ENCODE peak calls at places on chromosomes 7 and 10, in ten cellular contexts. S is progenitor cell of endocrine pancreas, Q is BE2C, N is psoas muscle, E is GM06990, D is kidney epithelial cell, C is HCT116, P is AG09319, G is coronary artery, O is AG04449. Y is an unnamed sample.

GRCh38 chr10:79985481-79986072 is 36.7 kb upstream of the SFTPD start:
- DNase-seq in C (no peak), S (no peak), E (no peak), D (no peak), N (no peak), P (no peak), G (no peak), O (no peak), Q (no peak), Y (no peak)

GRCh38 chr10:110498982-110499795 is 1.5 kb downstream of the DUSP5 start:
- DNase-seq in O (no peak), D (no peak), G (no peak), S (no peak), P (no peak), N (no peak), E (peak; percentile 69), Q (peak; percentile 39), C (no peak), Y (no peak)

GRCh38 chr7:134421998-134422397 is 36.9 kb downstream of the AKR1B1 start:
- DNase-seq in N (no peak), D (no peak), Q (no peak), S (no peak), C (no peak), E (no peak), O (no peak), G (no peak), P (no peak), Y (no peak)

GRCh38 chr7:55252386-55252785 is 112.8 kb upstream of the LANCL2 start:
- DNase-seq in D (no peak), E (no peak), C (no peak), P (no peak), S (no peak), O (no peak), N (no peak), G (peak; percentile 47), Q (no peak), Y (no peak)

GRCh38 chr7:70693690-70694356 is 438.1 kb upstream of the GALNT17 start:
- DNase-seq in C (no peak), D (no peak), P (no peak), E (peak; percentile 84), S (peak; percentile 57), N (peak; percentile 95), Q (peak; percentile 76), G (peak; percentile 83), O (no peak), Y (no peak)

GRCh38 chr10:79074732-79075131 is 6.0 kb downstream of the ZMIZ1 start:
- DNase-seq in D (no peak), P (no peak), S (no peak), C (no peak), G (no peak), N (no peak), Q (no peak), O (no peak), E (no peak), Y (peak; percentile 85)

GRCh38 chr10:131885391-131886165 is 15.2 kb upstream of the PPP2R2D start:
- DNase-seq in N (peak; percentile 89), S (peak; percentile 83), Q (peak; percentile 80), E (peak; percentile 67), G (no peak), C (no peak), P (no peak), D (no peak), O (no peak), Y (peak; percentile 86)

GRCh38 chr7:3244241-3244814 is 56.7 kb upstream of the SDK1 start:
- DNase-seq in O (no peak), S (no peak), Q (no peak), C (peak; percentile 47), D (peak; percentile 82), E (no peak), G (no peak), P (peak; percentile 11), N (no peak), Y (no peak)

GRCh38 chr7:29243777-29244655 is 49.4 kb downstream of the CHN2 start:
- DNase-seq in G (no peak), O (no peak), N (no peak), D (no peak), Q (no peak), P (no peak), C (peak; percentile 29), S (no peak), E (peak; percentile 13), Y (no peak)
- TF ChIP-seq CTCF in G (no peak), O (no peak), N (no peak), D (peak; percentile 14), Q (peak; percentile 33), P (no peak), C (peak; percentile 62), S (peak; percentile 18), E (peak; percentile 54), Y (no peak)

DNA sequence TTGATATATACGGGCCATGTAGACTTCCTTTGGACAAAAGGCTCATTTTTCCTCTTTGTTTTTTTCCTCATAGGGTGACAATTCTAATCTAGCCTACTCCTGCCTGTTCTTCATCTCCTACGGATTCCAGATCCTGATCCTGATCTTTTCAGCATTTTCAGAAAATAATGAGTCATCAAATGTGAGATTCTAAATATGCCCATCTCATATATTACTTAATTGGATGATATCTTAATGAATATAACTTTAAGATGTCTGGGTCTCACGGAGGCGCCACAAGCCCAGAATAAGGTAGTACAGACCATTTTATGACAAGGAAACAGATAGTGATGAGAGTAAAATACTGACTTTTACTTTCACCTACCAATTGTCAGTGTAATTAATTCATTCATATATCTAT is 11.4 kb downstream of the ABCC2 start:
- DNase-seq in C (no peak), P (no peak), D (no peak), G (no peak), E (no peak), N (no peak), S (no peak), O (no peak), Q (no peak), Y (no peak)
- TF ChIP-seq CTCF in C (no peak), P (no peak), D (no peak), G (no peak), E (no peak), N (no peak), S (no peak), O (no peak), Q (no peak), Y (no peak)

GRCh38 chr10:68870061-68870460 is 31.1 kb upstream of the DDX50 start:
- DNase-seq in O (no peak), D (no peak), S (no peak), N (no peak), E (no peak), P (no peak), C (no peak), G (no peak), Q (no peak), Y (no peak)
- TF ChIP-seq CTCF in O (no peak), D (no peak), S (no peak), N (no peak), E (no peak), P (no peak), C (no peak), G (no peak), Q (no peak), Y (no peak)

DNA sequence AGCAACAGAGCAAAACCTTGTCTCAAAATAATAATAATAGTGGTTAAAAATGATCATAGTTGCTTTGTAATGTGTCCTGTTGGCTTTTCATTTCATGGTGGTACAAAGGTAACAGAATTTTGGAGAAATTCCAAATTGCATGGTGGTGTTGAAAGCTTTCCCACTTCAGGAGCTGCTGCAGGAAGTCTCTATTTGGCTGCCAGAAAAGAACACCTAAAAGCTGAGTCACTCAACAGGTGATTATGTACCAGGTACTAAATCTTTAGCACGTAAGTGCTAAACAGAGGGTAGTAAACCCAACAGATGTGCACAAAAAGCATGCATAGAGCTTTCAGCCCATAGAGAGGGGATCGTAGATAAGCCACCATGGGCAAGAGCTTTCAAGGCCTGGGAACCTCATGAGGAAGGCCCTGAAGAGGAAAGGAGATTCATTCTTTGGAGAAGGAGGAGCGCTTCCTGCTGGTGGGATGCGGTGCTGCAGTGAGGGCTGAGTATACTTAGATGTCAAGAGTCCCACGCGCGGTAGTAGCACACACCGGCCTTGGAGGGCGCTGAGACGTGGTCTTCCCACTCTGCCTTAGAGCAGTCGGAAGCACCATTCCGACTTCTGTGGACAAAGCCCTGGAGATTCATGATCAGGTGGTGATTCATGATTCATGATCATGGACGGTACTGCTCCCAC is 118.7 kb downstream of the RALA start:
- DNase-seq in P (no peak), D (no peak), C (no peak), O (no peak), S (no peak), Q (peak; percentile 40), E (no peak), G (no peak), N (no peak), Y (no peak)
- TF ChIP-seq CTCF in P (peak; percentile 12), D (peak; percentile 29), C (peak; percentile 92), O (no peak), S (peak; percentile 52), Q (peak; percentile 54), E (peak; percentile 61), G (no peak), N (peak; percentile 36), Y (peak; percentile 72)

DNA sequence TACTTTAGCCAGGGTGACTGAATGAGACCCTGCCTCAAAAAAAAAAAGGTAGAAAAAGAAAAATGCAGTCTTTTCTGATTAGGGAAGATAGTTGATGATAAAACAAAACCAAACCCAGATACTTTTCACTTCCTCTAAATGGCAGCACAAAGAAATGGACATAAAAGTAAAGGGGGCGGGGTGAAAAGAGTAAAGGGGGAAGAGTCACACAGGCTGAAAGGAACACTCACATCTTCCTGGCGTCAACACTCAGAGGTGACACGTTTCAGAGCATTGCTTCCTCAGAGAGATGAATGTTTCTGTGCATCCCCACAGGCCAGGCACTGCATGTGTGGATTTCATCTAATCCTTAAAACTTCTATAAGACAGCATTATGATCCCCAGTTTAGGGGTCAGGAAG is 81.3 kb downstream of the HIPK2 start:
- DNase-seq in S (no peak), G (no peak), E (no peak), D (no peak), N (no peak), Q (no peak), O (no peak), C (no peak), P (no peak), Y (no peak)
- TF ChIP-seq CTCF in S (no peak), G (no peak), E (no peak), D (no peak), N (no peak), Q (no peak), O (no peak), C (no peak), P (no peak), Y (no peak)

DNA sequence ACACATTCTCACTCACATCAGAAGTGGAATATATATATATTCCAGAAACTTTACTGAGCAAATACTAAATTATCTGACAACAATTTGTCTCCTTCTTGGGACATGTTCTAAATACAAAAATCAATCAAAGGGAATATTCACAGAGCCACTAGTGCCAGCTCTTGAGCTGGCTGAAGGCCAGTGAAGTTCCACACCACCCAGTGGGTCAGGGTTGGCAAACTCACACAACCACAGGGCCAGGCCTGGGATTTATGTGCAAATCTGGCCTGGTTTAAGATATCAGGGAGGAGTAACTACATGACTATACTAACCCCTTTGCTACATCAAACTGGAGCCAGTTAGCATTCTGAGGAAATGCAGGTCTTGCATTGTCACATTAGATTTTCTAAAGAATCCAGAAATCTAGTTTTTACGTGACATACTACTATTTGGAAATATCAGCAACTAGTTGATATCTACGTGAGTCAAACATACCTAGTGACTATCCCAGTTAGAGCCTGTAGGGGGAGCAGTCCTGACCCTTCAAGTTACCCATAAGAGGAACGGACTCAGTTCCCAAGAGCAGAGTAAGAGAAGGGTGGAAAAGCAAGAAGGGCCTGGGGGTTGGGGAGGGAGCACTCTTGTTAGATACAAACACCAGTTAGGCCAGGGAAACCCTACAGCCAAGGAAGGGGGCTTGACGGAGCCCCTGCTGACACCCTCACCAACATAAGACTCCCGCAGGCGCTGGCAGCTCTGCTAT is 600.4 kb downstream of the KCNMA1 start:
- DNase-seq in S (no peak), D (no peak), E (no peak), C (peak; percentile 51), N (no peak), P (no peak), O (no peak), G (no peak), Q (peak; percentile 35), Y (no peak)
- TF ChIP-seq CTCF in S (peak; percentile 72), D (peak; percentile 60), E (peak; percentile 66), C (peak; percentile 81), N (peak; percentile 26), P (peak; percentile 43), O (peak; percentile 24), G (no peak), Q (peak; percentile 87), Y (peak; percentile 77)